ENCODE peak calls at places on chromosomes 12 and 14, in eight cellular contexts. K, L, H, I, U, R, D and B are unnamed samples.

GRCh38 chr14:101857226-101857625 is 95.7 kb downstream of the PPP2R5C start:
- DNase-seq in K (no peak), L (no peak), H (no peak), I (peak; percentile 56), U (no peak), R (no peak), D (no peak), B (no peak)

GRCh38 chr14:64755661-64756265 is 51.5 kb downstream of the PLEKHG3 start:
- DNase-seq in K (no peak), L (no peak), H (no peak), I (no peak), U (no peak), R (no peak), D (no peak), B (no peak)

GRCh38 chr12:63826002-63826585 is 18.4 kb upstream of the SRGAP1 start:
- DNase-seq in K (no peak), L (no peak), H (no peak), I (no peak), U (no peak), R (peak; percentile 72), D (peak; percentile 90), B (no peak)

GRCh38 chr12:87756111-87756510 is 273.1 kb downstream of the C12orf50 start:
- DNase-seq in K (no peak), L (no peak), H (no peak), I (no peak), U (no peak), R (no peak), D (peak; percentile 98), B (no peak)

GRCh38 chr12:99131761-99132199 is 486.7 kb downstream of the APAF1 start:
- DNase-seq in K (no peak), L (no peak), H (no peak), I (peak; percentile 89), U (peak; percentile 72), R (no peak), D (no peak), B (no peak)

GRCh38 chr14:81219821-81220487 is 805 bp downstream of the GTF2A1 start:
- DNase-seq in K (peak; percentile 55), L (no peak), H (peak; percentile 43), I (no peak), U (no peak), R (peak; percentile 61), D (no peak), B (peak; percentile 9)

GRCh38 chr12:132075026-132075713 is 68.9 kb downstream of the DDX51 start:
- DNase-seq in K (no peak), L (no peak), H (no peak), I (no peak), U (no peak), R (no peak), D (no peak), B (no peak)

GRCh38 chr12:105279460-105280056 is 43.6 kb upstream of the APPL2 start:
- DNase-seq in K (peak; percentile 4), L (no peak), H (peak; percentile 33), I (peak; percentile 61), U (no peak), R (peak; percentile 16), D (peak; percentile 38), B (no peak)

GRCh38 chr12:28320353-28320752 is 130.1 kb downstream of the CCDC91 start:
- DNase-seq in K (no peak), L (no peak), H (no peak), I (no peak), U (no peak), R (no peak), D (no peak), B (no peak)
- H3K27ac ChIP-seq in K (no peak overlapping the region), L (no peak overlapping the region), H (no peak overlapping the region), I (no peak overlapping the region), U (no peak overlapping the region), R (no peak overlapping the region), D (no peak overlapping the region), B (no peak overlapping the region)

DNA sequence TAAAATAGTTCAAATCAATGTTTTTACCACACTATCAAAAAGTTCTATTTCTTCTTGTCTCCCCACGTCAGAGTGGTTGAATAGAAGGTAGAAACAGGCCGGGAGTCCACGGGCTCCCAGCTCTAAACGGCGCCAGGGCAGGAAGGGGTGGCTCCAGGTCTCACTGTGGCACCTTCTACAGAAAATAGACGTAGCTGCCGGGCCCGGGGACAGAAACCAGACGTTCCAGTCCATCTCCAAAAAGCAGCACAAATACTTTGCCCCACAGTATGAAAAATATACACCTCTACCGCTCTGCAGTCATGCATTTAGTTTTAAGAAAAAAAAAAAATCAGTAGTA is 30.9 kb downstream of the CCNK start:
- DNase-seq in K (no peak), L (no peak), H (no peak), I (no peak), U (no peak), R (no peak), D (no peak), B (no peak)
- H3K27ac ChIP-seq in K (no peak overlapping the region), L (peak overlapping the region; percentile 20), H (no peak overlapping the region), I (no peak overlapping the region), U (peak overlapping the region; percentile 33), R (no peak overlapping the region), D (no peak overlapping the region), B (peak overlapping the region; percentile 15)

DNA sequence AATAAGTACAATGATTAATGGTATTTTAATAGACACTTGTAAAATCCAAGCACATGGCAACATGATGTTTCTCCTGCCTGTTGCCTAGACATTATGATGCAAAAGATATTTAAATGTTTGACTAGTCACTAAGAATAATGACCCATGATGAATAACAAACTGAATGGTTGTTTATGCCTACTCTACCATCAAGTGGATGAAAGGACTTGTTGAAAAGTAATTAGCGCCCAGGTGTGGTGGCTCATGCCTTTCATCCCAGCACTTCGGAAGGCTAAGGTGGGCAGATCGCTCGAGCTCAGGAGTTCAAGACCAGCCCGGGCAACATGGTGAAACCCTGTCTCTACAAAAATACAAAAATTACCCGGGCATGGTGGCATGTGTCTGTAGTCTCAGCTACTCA is 30.7 kb downstream of the KIF21A start:
- DNase-seq in K (no peak), L (no peak), H (no peak), I (peak; percentile 76), U (no peak), R (no peak), D (no peak), B (no peak)
- H3K27ac ChIP-seq in K (no peak overlapping the region), L (no peak overlapping the region), H (no peak overlapping the region), I (no peak overlapping the region), U (no peak overlapping the region), R (no peak overlapping the region), D (no peak overlapping the region), B (no peak overlapping the region)

DNA sequence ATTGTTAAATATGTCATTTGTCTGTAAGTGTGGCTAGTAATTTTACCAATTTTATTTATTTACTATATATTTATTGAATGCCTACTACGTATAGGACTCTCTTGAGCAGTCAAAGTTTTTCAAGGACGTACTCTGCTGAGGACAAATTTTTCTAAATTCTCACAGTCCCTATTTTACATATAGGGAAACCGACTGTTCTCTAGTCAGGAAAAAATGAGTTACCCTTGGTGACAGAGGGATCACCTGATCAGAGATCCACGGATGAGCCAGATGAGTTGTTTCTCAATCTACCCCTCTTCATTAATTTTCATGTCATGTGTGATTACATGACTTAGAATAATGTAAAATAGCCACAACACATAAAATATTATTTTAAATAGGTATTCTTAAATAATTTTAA is 96.2 kb upstream of the SLC38A2 start:
- DNase-seq in K (no peak), L (no peak), H (no peak), I (no peak), U (no peak), R (no peak), D (no peak), B (no peak)
- H3K27ac ChIP-seq in K (no peak overlapping the region), L (no peak overlapping the region), H (no peak overlapping the region), I (no peak overlapping the region), U (no peak overlapping the region), R (no peak overlapping the region), D (no peak overlapping the region), B (no peak overlapping the region)

DNA sequence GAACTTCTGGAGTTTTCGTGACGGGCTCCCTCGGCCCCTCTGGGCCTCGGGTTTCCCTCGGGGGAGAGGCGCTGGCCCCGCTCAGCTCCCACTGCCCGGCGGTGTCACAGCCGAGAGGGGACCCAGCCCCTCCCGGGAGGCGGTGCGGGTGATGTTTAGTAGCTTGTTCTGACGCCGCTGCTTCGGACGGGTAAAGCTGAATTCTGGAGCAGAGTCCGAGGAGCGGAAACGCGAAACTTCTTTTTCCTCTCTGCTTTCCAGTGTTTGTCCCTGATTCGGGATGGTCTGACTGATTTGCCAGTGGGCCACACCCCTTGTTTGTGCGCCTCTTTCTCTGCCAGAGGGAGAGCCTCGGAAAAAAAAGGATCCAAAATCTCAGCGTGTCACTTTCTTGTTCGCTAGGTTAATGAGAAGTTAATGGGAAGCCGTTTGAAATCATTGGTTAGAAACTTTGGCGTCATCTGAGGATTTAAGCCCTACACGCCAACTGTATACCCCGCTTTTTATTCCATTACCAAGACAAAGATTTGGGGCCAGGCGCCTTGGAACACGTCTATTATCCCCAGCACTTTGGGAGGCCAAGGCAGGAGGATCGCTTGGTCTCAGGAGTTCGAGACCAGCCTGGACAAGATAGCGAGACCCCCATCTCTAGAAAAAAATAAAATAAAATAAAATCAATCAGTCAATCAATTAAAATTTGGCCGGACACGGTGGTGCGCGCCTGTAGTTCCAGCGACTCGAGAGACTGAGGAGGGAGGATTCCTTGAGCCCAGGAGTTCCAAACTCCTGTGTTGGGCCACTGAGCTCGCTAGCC is 756 bp downstream of the TULP3 start:
- DNase-seq in K (peak; percentile 75), L (no peak), H (peak; percentile 47), I (peak; percentile 76), U (peak; percentile 49), R (peak; percentile 68), D (peak; percentile 70), B (peak; percentile 30)
- H3K27ac ChIP-seq in K (peak overlapping the region; percentile 69), L (peak overlapping the region; percentile 95), H (peak overlapping the region; percentile 94), I (no peak overlapping the region), U (peak overlapping the region; percentile 91), R (peak overlapping the region; percentile 91), D (peak overlapping the region; percentile 92), B (peak overlapping the region; percentile 91)

GRCh38 chr12:54421873-54422250 is 2.8 kb upstream of the ITGA5 start:
- DNase-seq in K (no peak), L (no peak), H (no peak), I (no peak), U (no peak), R (no peak), D (no peak), B (no peak)

GRCh38 chr12:54421175-54421872 is 2.3 kb upstream of the ITGA5 start:
- DNase-seq in K (no peak), L (no peak), H (no peak), I (no peak), U (no peak), R (no peak), D (peak; percentile 89), B (no peak)

GRCh38 chr12:54418441-54419087 is 502 bp downstream of the ITGA5 start:
- DNase-seq in K (no peak), L (no peak), H (no peak), I (no peak), U (no peak), R (peak; percentile 55), D (no peak), B (no peak)

GRCh38 chr12:54419088-54419887 is at the start of gene ITGA5:
- DNase-seq in K (peak; percentile 74), L (no peak), H (peak; percentile 66), I (peak; percentile 70), U (no peak), R (peak; percentile 58), D (peak; percentile 81), B (peak; percentile 60)

DNA sequence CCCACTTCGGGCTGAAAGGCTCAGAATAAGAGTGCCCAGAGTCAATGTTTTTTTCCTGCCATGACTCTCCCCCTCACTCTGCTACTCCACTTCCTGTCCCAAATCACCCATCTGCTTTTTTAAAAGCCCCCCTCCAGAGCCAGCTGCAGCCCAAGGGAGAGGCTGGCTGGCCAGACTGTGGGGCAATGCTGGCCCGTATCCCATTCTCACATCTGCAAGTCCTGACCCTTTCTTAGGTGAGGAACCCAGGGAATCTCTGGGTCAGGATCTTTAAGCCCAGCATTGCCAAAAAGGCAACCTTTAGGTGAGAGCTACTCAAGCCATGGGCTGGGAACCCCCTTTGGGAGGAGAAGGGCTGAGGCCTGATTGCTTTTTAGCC is 1.7 kb upstream of the ITGA5 start:
- DNase-seq in K (no peak), L (no peak), H (no peak), I (no peak), U (no peak), R (no peak), D (no peak), B (no peak)
- H3K27ac ChIP-seq in K (peak overlapping the region; percentile 64), L (peak overlapping the region; percentile 92), H (peak overlapping the region; percentile 94), I (no peak overlapping the region), U (no peak overlapping the region), R (no peak overlapping the region), D (peak overlapping the region; percentile 58), B (peak overlapping the region; percentile 90)